ENCODE peak calls at places on chromosomes 3 and 15, in four cellular contexts. I is mammary epithelial cell, U is heart right ventricle, D is right lobe of liver. V is an unnamed sample.
A peak's percentile ranks its signal among the peaks of the same experiment; 100 is the strongest.

GRCh38 chr15:82850242-82850591 is 40.8 kb downstream of the WHAMM start:
- DNase-seq in I (peak; percentile 20), U (no peak), D (no peak), V (no peak)

GRCh38 chr15:83695246-83695645 is 41.3 kb downstream of the ADAMTSL3 start:
- DNase-seq in I (no peak), U (no peak), D (no peak), V (peak; percentile 58)

GRCh38 chr3:86988986-86989385 is 2.0 kb downstream of the VGLL3 start:
- DNase-seq in I (no peak), U (no peak), D (no peak), V (no peak)

GRCh38 chr3:127457746-127458145 is 132.8 kb downstream of the TPRA1 start:
- DNase-seq in I (no peak), U (no peak), D (no peak), V (no peak)

GRCh38 chr3:153889905-153890334 is 231.3 kb upstream of the ARHGEF26 start:
- DNase-seq in I (no peak), U (no peak), D (no peak), V (no peak)

GRCh38 chr15:36529296-36530011 is 50.0 kb upstream of the CDIN1 start:
- DNase-seq in I (no peak), U (no peak), D (no peak), V (no peak)

GRCh38 chr15:25346371-25346770 is 92.5 kb downstream of the UBE3A start:
- DNase-seq in I (peak; percentile 27), U (no peak), D (no peak), V (no peak)

GRCh38 chr15:92751528-92751927 is 96.0 kb upstream of the FAM174B start:
- DNase-seq in I (peak; percentile 48), U (no peak), D (no peak), V (no peak)

GRCh38 chr3:99365979-99366378 is 272.4 kb upstream of the COL8A1 start:
- DNase-seq in I (no peak), U (no peak), D (no peak), V (no peak)

GRCh38 chr15:62506217-62506805 is 341.2 kb upstream of the C2CD4B start:
- DNase-seq in I (no peak), U (peak; percentile 27), D (no peak), V (peak; percentile 51)

GRCh38 chr3:123934250-123934649 is 26.8 kb downstream of the CCDC14 start:
- DNase-seq in I (no peak), U (no peak), D (no peak), V (no peak)

GRCh38 chr3:131526801-131527347 is 24.1 kb upstream of the MRPL3 start:
- DNase-seq in I (peak; percentile 4), U (peak; percentile 15), D (peak; percentile 48), V (peak; percentile 97)

GRCh38 chr15:76904461-76905012 is 603 bp downstream of the SCAPER start:
- DNase-seq in I (peak; percentile 49), U (peak; percentile 21), D (peak; percentile 56), V (peak; percentile 82)

GRCh38 chr15:92839696-92840095 is 60.4 kb upstream of the CHD2 start:
- DNase-seq in I (no peak), U (no peak), D (no peak), V (no peak)

GRCh38 chr15:74428442-74428787 is 5.3 kb downstream of the SEMA7A start:
- DNase-seq in I (no peak), U (no peak), D (no peak), V (no peak)

GRCh38 chr3:109921509-109921908 is 584.2 kb upstream of the DPPA4 start:
- DNase-seq in I (no peak), U (no peak), D (no peak), V (no peak)

GRCh38 chr15:92079647-92080255 is 226.2 kb downstream of the SLCO3A1 start:
- DNase-seq in I (no peak), U (no peak), D (no peak), V (no peak)

GRCh38 chr3:114623420-114624046 is 329.7 kb downstream of the TIGIT start:
- DNase-seq in I (no peak), U (no peak), D (no peak), V (no peak)

GRCh38 chr3:90052425-90052950 is 945.1 kb downstream of the EPHA3 start:
- DNase-seq in I (peak; percentile 1), U (no peak), D (no peak), V (no peak)

GRCh38 chr15:22253676-22254408 is 173.5 kb downstream of the OR4M2 start:
- DNase-seq in I (no peak), U (no peak), D (no peak), V (no peak)

DNA sequence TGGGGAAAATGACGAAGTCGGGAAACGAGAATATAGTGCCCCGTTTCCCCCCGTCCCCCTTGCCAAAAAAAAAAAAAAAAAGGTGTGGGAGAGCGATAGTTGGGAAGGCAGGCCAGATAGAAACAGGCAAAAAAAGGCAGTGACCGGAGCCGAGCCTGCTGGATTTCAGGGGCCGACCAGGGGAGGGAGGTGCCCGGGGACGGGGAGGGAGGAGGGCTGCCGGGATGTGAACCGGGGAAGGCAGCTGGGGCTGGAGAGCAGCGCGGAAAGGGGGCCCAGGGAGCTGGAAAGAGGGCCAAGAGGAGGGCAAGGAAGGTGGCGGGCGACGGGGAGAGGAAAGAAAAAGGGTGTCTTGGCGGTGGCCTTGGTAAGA is 831 bp downstream of the LRRN1 start:
- DNase-seq in I (no peak), U (no peak), D (peak; percentile 50), V (peak; percentile 76)
- H3K27ac ChIP-seq in I (no peak overlapping the region), U (no peak overlapping the region), D (no peak overlapping the region), V (peak overlapping the region; percentile 98)

GRCh38 chr3:141368925-141369794 is 856 bp downstream of the ZBTB38 start:
- DNase-seq in I (no peak), U (no peak), D (no peak), V (no peak)
- H3K4me1 ChIP-seq in I (peaks cover 54% of the 10 kb centered on the region), U (peaks cover 61% of the 10 kb centered on the region), D (no peaks in the 10 kb centered on the region), V (peaks cover 2% of the 10 kb centered on the region)

DNA sequence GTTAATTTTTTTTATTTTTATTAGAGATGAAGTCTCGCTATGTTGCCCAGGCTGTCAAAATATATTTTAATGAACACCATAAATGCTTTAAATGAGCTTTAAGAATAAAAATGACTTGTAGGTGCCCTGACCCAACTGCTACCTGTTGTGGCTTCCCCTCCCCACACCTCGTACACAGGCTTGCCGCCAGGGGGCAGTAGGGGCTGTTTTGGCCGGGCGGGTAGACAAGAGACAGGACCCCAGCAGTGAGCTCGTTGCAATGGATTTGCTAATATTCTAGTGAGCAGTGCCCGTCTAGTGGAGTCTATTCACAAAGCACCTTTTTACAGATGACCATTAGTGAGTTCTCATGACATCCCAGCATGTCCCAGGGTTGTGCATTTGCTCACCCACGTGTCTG is 418.1 kb downstream of the OCA2 start:
- DNase-seq in I (no peak), U (no peak), D (no peak), V (no peak)
- TF ChIP-seq CTCF in I (no peak), U (no peak), D (peak; percentile 16), V (no peak)

GRCh38 chr15:58665676-58666075 is 83.8 kb downstream of the ADAM10 start:
- DNase-seq in I (no peak), U (no peak), D (no peak), V (no peak)

GRCh38 chr15:58669108-58669507 is 80.4 kb downstream of the ADAM10 start:
- DNase-seq in I (no peak), U (no peak), D (no peak), V (no peak)

DNA sequence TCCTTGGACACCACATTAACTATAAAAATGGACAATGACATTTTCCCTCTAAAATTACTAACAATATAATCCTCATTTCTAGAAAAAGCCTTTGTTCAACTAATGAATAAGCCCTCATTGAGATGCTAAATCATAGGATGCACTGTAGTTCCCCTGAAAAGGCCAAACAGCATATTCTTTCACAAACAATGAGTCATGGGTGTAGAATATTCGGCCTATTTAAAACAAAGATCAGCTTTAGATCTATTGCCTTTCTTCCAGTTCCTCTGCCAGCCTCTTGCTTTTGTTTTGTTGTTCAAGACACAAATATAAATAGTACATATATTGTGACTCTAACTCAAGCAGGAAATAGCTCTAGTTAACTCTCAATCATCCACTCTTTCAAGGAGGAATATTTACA is 82.5 kb downstream of the ADAM10 start:
- DNase-seq in I (peak; percentile 8), U (no peak), D (no peak), V (no peak)
- H3K27ac ChIP-seq in I (no peak overlapping the region), U (no peak overlapping the region), D (no peak overlapping the region), V (no peak overlapping the region)

GRCh38 chr15:65653341-65653740 is 31.6 kb downstream of the SLC24A1 start:
- DNase-seq in I (peak; percentile 50), U (no peak), D (no peak), V (no peak)
- H3K4me1 ChIP-seq in I (peaks cover 34% of the 10 kb centered on the region), U (no peaks in the 10 kb centered on the region), D (no peaks in the 10 kb centered on the region), V (peaks cover 18% of the 10 kb centered on the region)

V was measured in endodermal cell.